ENCODE peak calls at places on chromosomes 1 and 21, in seven cellular contexts. One of them, this sample, is unnamed.

GRCh38 chr1:93617670-93618488 is 63.8 kb downstream of the BCAR3 start:
- DNase-seq in AG09319: no peak
- DNase-seq in MCF 10A: peak
- DNase-seq in mammary epithelial cell: no peak
- DNase-seq in GM20000: no peak
- DNase-seq in body of pancreas: peak
- DNase-seq in WTC11: no peak
- DNase-seq in this sample: no peak

GRCh38 chr1:15900662-15901279 is 53.3 kb downstream of the SPEN start:
- DNase-seq in AG09319: no peak
- DNase-seq in MCF 10A: no peak
- DNase-seq in mammary epithelial cell: no peak
- DNase-seq in GM20000: no peak
- DNase-seq in body of pancreas: no peak
- DNase-seq in WTC11: no peak
- DNase-seq in this sample: no peak

GRCh38 chr1:104706631-104707147 is 957.0 kb downstream of the AMY1C start:
- DNase-seq in AG09319: peak
- DNase-seq in MCF 10A: peak
- DNase-seq in mammary epithelial cell: no peak
- DNase-seq in GM20000: no peak
- DNase-seq in body of pancreas: no peak
- DNase-seq in WTC11: no peak
- DNase-seq in this sample: no peak

GRCh38 chr1:58619286-58620054 is 42.4 kb upstream of the TACSTD2 start:
- DNase-seq in AG09319: no peak
- DNase-seq in MCF 10A: no peak
- DNase-seq in mammary epithelial cell: no peak
- DNase-seq in GM20000: no peak
- DNase-seq in body of pancreas: peak
- DNase-seq in WTC11: no peak
- DNase-seq in this sample: no peak

GRCh38 chr21:21163904-21164303 is 165.7 kb downstream of the NCAM2 start:
- DNase-seq in AG09319: peak
- DNase-seq in MCF 10A: peak
- DNase-seq in mammary epithelial cell: peak
- DNase-seq in GM20000: peak
- DNase-seq in body of pancreas: peak
- DNase-seq in WTC11: peak
- DNase-seq in this sample: peak

GRCh38 chr1:81414417-81415087 is 386.2 kb upstream of the ADGRL2 start:
- DNase-seq in AG09319: no peak
- DNase-seq in MCF 10A: peak
- DNase-seq in mammary epithelial cell: no peak
- DNase-seq in GM20000: peak
- DNase-seq in body of pancreas: peak
- DNase-seq in WTC11: peak
- DNase-seq in this sample: no peak

GRCh38 chr1:32334864-32335618 is 992 bp downstream of the MARCKSL1 start:
- DNase-seq in AG09319: no peak
- DNase-seq in MCF 10A: no peak
- DNase-seq in mammary epithelial cell: no peak
- DNase-seq in GM20000: peak
- DNase-seq in body of pancreas: peak
- DNase-seq in WTC11: peak
- DNase-seq in this sample: peak

GRCh38 chr1:9128520-9129371 is at the start of gene GPR157:
- DNase-seq in AG09319: no peak
- DNase-seq in MCF 10A: peak
- DNase-seq in mammary epithelial cell: peak
- DNase-seq in GM20000: peak
- DNase-seq in body of pancreas: peak
- DNase-seq in WTC11: peak
- DNase-seq in this sample: peak

GRCh38 chr1:245105815-245106410 is 48.9 kb upstream of the KIF26B start:
- DNase-seq in AG09319: no peak
- DNase-seq in MCF 10A: no peak
- DNase-seq in mammary epithelial cell: no peak
- DNase-seq in GM20000: no peak
- DNase-seq in body of pancreas: no peak
- DNase-seq in WTC11: no peak
- DNase-seq in this sample: no peak

GRCh38 chr1:161069201-161069685 is 448 bp downstream of the ARHGAP30 start:
- DNase-seq in AG09319: no peak
- DNase-seq in MCF 10A: no peak
- DNase-seq in mammary epithelial cell: no peak
- DNase-seq in GM20000: no peak
- DNase-seq in body of pancreas: no peak
- DNase-seq in WTC11: no peak
- DNase-seq in this sample: no peak
- TF ChIP-seq CTCF in AG09319: no peak
- TF ChIP-seq CTCF in MCF 10A: no peak
- TF ChIP-seq CTCF in mammary epithelial cell: no peak
- TF ChIP-seq CTCF in GM20000: no peak
- TF ChIP-seq CTCF in body of pancreas: no peak
- TF ChIP-seq CTCF in WTC11: no peak
- TF ChIP-seq CTCF in this sample: no peak

GRCh38 chr1:27617420-27617819 is 13.5 kb upstream of the AHDC1 start:
- DNase-seq in AG09319: no peak
- DNase-seq in MCF 10A: no peak
- DNase-seq in mammary epithelial cell: no peak
- DNase-seq in GM20000: no peak
- DNase-seq in body of pancreas: no peak
- DNase-seq in WTC11: no peak
- DNase-seq in this sample: no peak

GRCh38 chr1:27615346-27616004 is 11.5 kb upstream of the AHDC1 start:
- DNase-seq in AG09319: no peak
- DNase-seq in MCF 10A: no peak
- DNase-seq in mammary epithelial cell: no peak
- DNase-seq in GM20000: no peak
- DNase-seq in body of pancreas: no peak
- DNase-seq in WTC11: peak
- DNase-seq in this sample: no peak

GRCh38 chr1:27614625-27615344 is 10.8 kb upstream of the AHDC1 start:
- DNase-seq in AG09319: no peak
- DNase-seq in MCF 10A: no peak
- DNase-seq in mammary epithelial cell: no peak
- DNase-seq in GM20000: no peak
- DNase-seq in body of pancreas: no peak
- DNase-seq in WTC11: peak
- DNase-seq in this sample: no peak

GRCh38 chr1:27618341-27619067 is 14.6 kb upstream of the AHDC1 start:
- DNase-seq in AG09319: no peak
- DNase-seq in MCF 10A: no peak
- DNase-seq in mammary epithelial cell: no peak
- DNase-seq in GM20000: no peak
- DNase-seq in body of pancreas: no peak
- DNase-seq in WTC11: no peak
- DNase-seq in this sample: no peak

DNA sequence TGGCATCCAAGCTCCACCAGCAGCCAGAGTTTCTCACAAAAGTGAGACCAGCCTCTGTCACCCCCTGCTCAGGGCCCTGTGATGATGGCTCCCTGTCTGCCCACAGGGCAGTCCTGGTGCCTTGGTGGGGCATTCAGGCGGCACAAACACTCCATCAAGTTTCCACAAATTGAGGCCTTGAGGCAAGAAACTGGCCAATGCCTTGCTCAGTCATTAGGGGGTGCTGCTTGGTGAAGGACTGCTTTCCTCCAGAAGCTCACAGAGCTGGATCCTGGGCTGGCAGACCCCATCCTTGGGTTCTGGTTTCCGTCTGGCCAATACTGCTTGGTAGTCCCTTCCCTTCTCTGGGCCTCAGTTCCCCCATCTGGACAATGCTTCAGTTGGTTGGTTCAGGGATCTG is 12.5 kb upstream of the AHDC1 start:
- DNase-seq in AG09319: no peak
- DNase-seq in MCF 10A: no peak
- DNase-seq in mammary epithelial cell: no peak
- DNase-seq in GM20000: no peak
- DNase-seq in body of pancreas: no peak
- DNase-seq in WTC11: no peak
- DNase-seq in this sample: no peak
- TF ChIP-seq CTCF in AG09319: no peak
- TF ChIP-seq CTCF in MCF 10A: no peak
- TF ChIP-seq CTCF in mammary epithelial cell: no peak
- TF ChIP-seq CTCF in GM20000: no peak
- TF ChIP-seq CTCF in body of pancreas: no peak
- TF ChIP-seq CTCF in WTC11: no peak
- TF ChIP-seq CTCF in this sample: no peak

GRCh38 chr1:170593612-170594011 is 61.6 kb downstream of the GORAB start:
- DNase-seq in AG09319: no peak
- DNase-seq in MCF 10A: no peak
- DNase-seq in mammary epithelial cell: no peak
- DNase-seq in GM20000: no peak
- DNase-seq in body of pancreas: no peak
- DNase-seq in WTC11: no peak
- DNase-seq in this sample: no peak
- TF ChIP-seq CTCF in AG09319: no peak
- TF ChIP-seq CTCF in MCF 10A: no peak
- TF ChIP-seq CTCF in mammary epithelial cell: no peak
- TF ChIP-seq CTCF in GM20000: no peak
- TF ChIP-seq CTCF in body of pancreas: no peak
- TF ChIP-seq CTCF in WTC11: no peak
- TF ChIP-seq CTCF in this sample: no peak

DNA sequence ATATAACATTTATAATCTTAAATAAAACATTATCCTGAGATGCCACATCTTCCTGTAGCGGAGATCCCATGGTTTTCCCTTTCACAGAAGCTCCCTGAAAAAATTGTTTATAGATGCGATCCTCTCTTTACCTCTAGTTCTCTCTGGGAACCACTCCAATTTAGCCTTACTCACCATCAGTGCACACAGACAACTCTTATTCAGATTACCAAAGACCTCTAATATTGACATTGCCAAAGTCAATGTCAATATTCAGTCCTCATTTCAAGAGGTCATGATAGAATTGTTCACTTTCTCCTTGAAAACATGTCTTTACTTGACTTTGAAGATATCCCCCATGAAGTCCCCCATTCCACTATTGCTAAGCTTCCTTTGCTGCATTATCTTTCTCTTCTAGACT is 248.8 kb downstream of the CTH start:
- DNase-seq in AG09319: no peak
- DNase-seq in MCF 10A: no peak
- DNase-seq in mammary epithelial cell: no peak
- DNase-seq in GM20000: no peak
- DNase-seq in body of pancreas: no peak
- DNase-seq in WTC11: no peak
- DNase-seq in this sample: no peak
- TF ChIP-seq CTCF in AG09319: no peak
- TF ChIP-seq CTCF in MCF 10A: no peak
- TF ChIP-seq CTCF in mammary epithelial cell: no peak
- TF ChIP-seq CTCF in GM20000: no peak
- TF ChIP-seq CTCF in body of pancreas: no peak
- TF ChIP-seq CTCF in WTC11: no peak
- TF ChIP-seq CTCF in this sample: no peak

This sample was measured in mesothelial cell of epicardium.